ENCODE peak calls at places on chromosomes 7 and 10, in seven cellular contexts. One of them, this sample, is unnamed.
A peak's percentile ranks its signal among the peaks of the same experiment; 100 is the strongest.

GRCh38 chr10:100759331-100759730 is 13.9 kb downstream of the PAX2 start:
- DNase-seq in GM23248: no peak
- DNase-seq in hepatocyte: no peak
- DNase-seq in HCT116: no peak
- DNase-seq in MM.1S: no peak
- DNase-seq in PC-3: no peak
- DNase-seq in OCI-LY7: no peak
- DNase-seq in this sample: peak; percentile 36

GRCh38 chr7:134444198-134444960 is 14.5 kb downstream of the AKR1B1 start:
- DNase-seq in GM23248: no peak
- DNase-seq in hepatocyte: no peak
- DNase-seq in HCT116: no peak
- DNase-seq in MM.1S: no peak
- DNase-seq in PC-3: peak; percentile 74
- DNase-seq in OCI-LY7: no peak
- DNase-seq in this sample: no peak

GRCh38 chr7:7014827-7015610 is 167.3 kb upstream of the C1GALT1 start:
- DNase-seq in GM23248: no peak
- DNase-seq in hepatocyte: no peak
- DNase-seq in HCT116: no peak
- DNase-seq in MM.1S: no peak
- DNase-seq in PC-3: peak; percentile 92
- DNase-seq in OCI-LY7: no peak
- DNase-seq in this sample: peak; percentile 9

GRCh38 chr10:101000602-101000991 is 989 bp downstream of the LZTS2 start:
- DNase-seq in GM23248: peak; percentile 38
- DNase-seq in hepatocyte: no peak
- DNase-seq in HCT116: no peak
- DNase-seq in MM.1S: peak; percentile 1
- DNase-seq in PC-3: no peak
- DNase-seq in OCI-LY7: no peak
- DNase-seq in this sample: no peak

GRCh38 chr10:57222129-57222528 is 861.1 kb upstream of the ZWINT start:
- DNase-seq in GM23248: no peak
- DNase-seq in hepatocyte: no peak
- DNase-seq in HCT116: no peak
- DNase-seq in MM.1S: no peak
- DNase-seq in PC-3: no peak
- DNase-seq in OCI-LY7: no peak
- DNase-seq in this sample: no peak

GRCh38 chr10:71978988-71979691 is 14.9 kb downstream of the CHST3 start:
- DNase-seq in GM23248: no peak
- DNase-seq in hepatocyte: no peak
- DNase-seq in HCT116: no peak
- DNase-seq in MM.1S: no peak
- DNase-seq in PC-3: no peak
- DNase-seq in OCI-LY7: no peak
- DNase-seq in this sample: no peak

GRCh38 chr7:24781106-24781505 is 23.8 kb upstream of the GSDME start:
- DNase-seq in GM23248: no peak
- DNase-seq in hepatocyte: no peak
- DNase-seq in HCT116: no peak
- DNase-seq in MM.1S: no peak
- DNase-seq in PC-3: no peak
- DNase-seq in OCI-LY7: no peak
- DNase-seq in this sample: no peak

GRCh38 chr10:103452714-103453230 is 602 bp upstream of the CALHM2 start:
- DNase-seq in GM23248: peak; percentile 38
- DNase-seq in hepatocyte: no peak
- DNase-seq in HCT116: no peak
- DNase-seq in MM.1S: no peak
- DNase-seq in PC-3: no peak
- DNase-seq in OCI-LY7: no peak
- DNase-seq in this sample: no peak

GRCh38 chr10:93248583-93249227 is 175.0 kb downstream of the CYP26A1 start:
- DNase-seq in GM23248: no peak
- DNase-seq in hepatocyte: no peak
- DNase-seq in HCT116: no peak
- DNase-seq in MM.1S: no peak
- DNase-seq in PC-3: no peak
- DNase-seq in OCI-LY7: no peak
- DNase-seq in this sample: no peak

GRCh38 chr10:31011660-31012022 is 20.0 kb downstream of the ZNF438 start:
- DNase-seq in GM23248: no peak
- DNase-seq in hepatocyte: no peak
- DNase-seq in HCT116: no peak
- DNase-seq in MM.1S: no peak
- DNase-seq in PC-3: no peak
- DNase-seq in OCI-LY7: no peak
- DNase-seq in this sample: no peak

GRCh38 chr10:23016636-23017035 is 78.7 kb upstream of the MSRB2 start:
- DNase-seq in GM23248: no peak
- DNase-seq in hepatocyte: no peak
- DNase-seq in HCT116: no peak
- DNase-seq in MM.1S: no peak
- DNase-seq in PC-3: no peak
- DNase-seq in OCI-LY7: no peak
- DNase-seq in this sample: no peak

GRCh38 chr10:82319046-82319445 is 444.1 kb downstream of the NRG3 start:
- DNase-seq in GM23248: no peak
- DNase-seq in hepatocyte: no peak
- DNase-seq in HCT116: no peak
- DNase-seq in MM.1S: no peak
- DNase-seq in PC-3: no peak
- DNase-seq in OCI-LY7: no peak
- DNase-seq in this sample: peak; percentile 8

GRCh38 chr7:5351508-5352265 is 68.9 kb downstream of the SLC29A4 start:
- DNase-seq in GM23248: no peak
- DNase-seq in hepatocyte: no peak
- DNase-seq in HCT116: no peak
- DNase-seq in MM.1S: no peak
- DNase-seq in PC-3: no peak
- DNase-seq in OCI-LY7: no peak
- DNase-seq in this sample: peak; percentile 32

GRCh38 chr7:134502463-134502862 is 24.9 kb upstream of the AKR1B10 start:
- DNase-seq in GM23248: peak; percentile 87
- DNase-seq in hepatocyte: no peak
- DNase-seq in HCT116: no peak
- DNase-seq in MM.1S: no peak
- DNase-seq in PC-3: peak; percentile 33
- DNase-seq in OCI-LY7: no peak
- DNase-seq in this sample: no peak

GRCh38 chr10:77532068-77532467 is 105.5 kb downstream of the KCNMA1 start:
- DNase-seq in GM23248: peak; percentile 72
- DNase-seq in hepatocyte: no peak
- DNase-seq in HCT116: no peak
- DNase-seq in MM.1S: no peak
- DNase-seq in PC-3: no peak
- DNase-seq in OCI-LY7: no peak
- DNase-seq in this sample: no peak

GRCh38 chr7:127844707-127845331 is 186.4 kb downstream of the LRRC4 start:
- DNase-seq in GM23248: peak; percentile 73
- DNase-seq in hepatocyte: peak; percentile 60
- DNase-seq in HCT116: no peak
- DNase-seq in MM.1S: no peak
- DNase-seq in PC-3: peak; percentile 13
- DNase-seq in OCI-LY7: no peak
- DNase-seq in this sample: no peak

GRCh38 chr10:1532636-1533035 is 204.7 kb downstream of the ADARB2 start:
- DNase-seq in GM23248: no peak
- DNase-seq in hepatocyte: no peak
- DNase-seq in HCT116: no peak
- DNase-seq in MM.1S: no peak
- DNase-seq in PC-3: no peak
- DNase-seq in OCI-LY7: no peak
- DNase-seq in this sample: no peak

GRCh38 chr10:44465430-44466115 is 80.7 kb upstream of the CXCL12 start:
- DNase-seq in GM23248: no peak
- DNase-seq in hepatocyte: no peak
- DNase-seq in HCT116: no peak
- DNase-seq in MM.1S: no peak
- DNase-seq in PC-3: no peak
- DNase-seq in OCI-LY7: no peak
- DNase-seq in this sample: no peak

GRCh38 chr10:43231523-43232078 is 35.3 kb downstream of the RASGEF1A start:
- DNase-seq in GM23248: no peak
- DNase-seq in hepatocyte: no peak
- DNase-seq in HCT116: no peak
- DNase-seq in MM.1S: no peak
- DNase-seq in PC-3: no peak
- DNase-seq in OCI-LY7: peak; percentile 78
- DNase-seq in this sample: no peak

GRCh38 chr7:156662269-156662668 is 21.7 kb downstream of the RNF32 start:
- DNase-seq in GM23248: no peak
- DNase-seq in hepatocyte: peak; percentile 42
- DNase-seq in HCT116: no peak
- DNase-seq in MM.1S: no peak
- DNase-seq in PC-3: no peak
- DNase-seq in OCI-LY7: no peak
- DNase-seq in this sample: no peak

GRCh38 chr7:108294595-108294994 is 161.6 kb downstream of the NRCAM start:
- DNase-seq in GM23248: peak; percentile 9
- DNase-seq in hepatocyte: no peak
- DNase-seq in HCT116: no peak
- DNase-seq in MM.1S: no peak
- DNase-seq in PC-3: no peak
- DNase-seq in OCI-LY7: peak; percentile 78
- DNase-seq in this sample: no peak

GRCh38 chr10:7417103-7417623 is 6.3 kb upstream of the SFMBT2 start:
- DNase-seq in GM23248: peak; percentile 55
- DNase-seq in hepatocyte: peak; percentile 32
- DNase-seq in HCT116: peak; percentile 18
- DNase-seq in MM.1S: peak; percentile 67
- DNase-seq in PC-3: peak; percentile 40
- DNase-seq in OCI-LY7: peak; percentile 61
- DNase-seq in this sample: peak; percentile 20

GRCh38 chr10:24784923-24785322 is 61.2 kb upstream of the ARHGAP21 start:
- DNase-seq in GM23248: no peak
- DNase-seq in hepatocyte: no peak
- DNase-seq in HCT116: no peak
- DNase-seq in MM.1S: no peak
- DNase-seq in PC-3: peak; percentile 1
- DNase-seq in OCI-LY7: no peak
- DNase-seq in this sample: no peak

GRCh38 chr10:13803566-13804554 is 217.1 kb downstream of the PRPF18 start:
- DNase-seq in GM23248: no peak
- DNase-seq in hepatocyte: no peak
- DNase-seq in HCT116: no peak
- DNase-seq in MM.1S: no peak
- DNase-seq in PC-3: peak; percentile 44
- DNase-seq in OCI-LY7: no peak
- DNase-seq in this sample: no peak

GRCh38 chr7:98266840-98267239 is 14.6 kb upstream of the BRI3 start:
- DNase-seq in GM23248: peak; percentile 69
- DNase-seq in hepatocyte: no peak
- DNase-seq in HCT116: no peak
- DNase-seq in MM.1S: no peak
- DNase-seq in PC-3: no peak
- DNase-seq in OCI-LY7: peak; percentile 25
- DNase-seq in this sample: no peak

GRCh38 chr7:111312966-111313365 is 222.0 kb downstream of the LRRN3 start:
- DNase-seq in GM23248: peak; percentile 20
- DNase-seq in hepatocyte: peak; percentile 4
- DNase-seq in HCT116: no peak
- DNase-seq in MM.1S: no peak
- DNase-seq in PC-3: peak; percentile 29
- DNase-seq in OCI-LY7: peak; percentile 1
- DNase-seq in this sample: peak; percentile 9

GRCh38 chr7:1412322-1413261 is 46.7 kb downstream of the MICALL2 start:
- DNase-seq in GM23248: peak; percentile 90
- DNase-seq in hepatocyte: peak; percentile 96
- DNase-seq in HCT116: peak; percentile 77
- DNase-seq in MM.1S: peak; percentile 81
- DNase-seq in PC-3: peak; percentile 93
- DNase-seq in OCI-LY7: peak; percentile 92
- DNase-seq in this sample: peak; percentile 97

GRCh38 chr10:6348091-6348862 is 145.5 kb downstream of the PFKFB3 start:
- DNase-seq in GM23248: peak; percentile 64
- DNase-seq in hepatocyte: no peak
- DNase-seq in HCT116: no peak
- DNase-seq in MM.1S: peak; percentile 93
- DNase-seq in PC-3: no peak
- DNase-seq in OCI-LY7: peak; percentile 98
- DNase-seq in this sample: no peak

GRCh38 chr10:132228616-132229015 is 41.9 kb downstream of the DPYSL4 start:
- DNase-seq in GM23248: no peak
- DNase-seq in hepatocyte: no peak
- DNase-seq in HCT116: no peak
- DNase-seq in MM.1S: no peak
- DNase-seq in PC-3: no peak
- DNase-seq in OCI-LY7: no peak
- DNase-seq in this sample: no peak

GRCh38 chr7:44473295-44473694 is 17.2 kb downstream of the NUDCD3 start:
- DNase-seq in GM23248: peak; percentile 43
- DNase-seq in hepatocyte: peak; percentile 44
- DNase-seq in HCT116: no peak
- DNase-seq in MM.1S: no peak
- DNase-seq in PC-3: peak; percentile 74
- DNase-seq in OCI-LY7: no peak
- DNase-seq in this sample: no peak
- H4K20me1 ChIP-seq in GM23248: no peaks in the 10 kb centered on the region
- H4K20me1 ChIP-seq in hepatocyte: peaks cover 6% of the 10 kb centered on the region
- H4K20me1 ChIP-seq in HCT116: peaks cover 7% of the 10 kb centered on the region
- H4K20me1 ChIP-seq in MM.1S: peaks cover 10% of the 10 kb centered on the region
- H4K20me1 ChIP-seq in PC-3: peaks cover 10% of the 10 kb centered on the region
- H4K20me1 ChIP-seq in OCI-LY7: peaks cover 6% of the 10 kb centered on the region
- H4K20me1 ChIP-seq in this sample: peaks cover 52% of the 10 kb centered on the region

DNA sequence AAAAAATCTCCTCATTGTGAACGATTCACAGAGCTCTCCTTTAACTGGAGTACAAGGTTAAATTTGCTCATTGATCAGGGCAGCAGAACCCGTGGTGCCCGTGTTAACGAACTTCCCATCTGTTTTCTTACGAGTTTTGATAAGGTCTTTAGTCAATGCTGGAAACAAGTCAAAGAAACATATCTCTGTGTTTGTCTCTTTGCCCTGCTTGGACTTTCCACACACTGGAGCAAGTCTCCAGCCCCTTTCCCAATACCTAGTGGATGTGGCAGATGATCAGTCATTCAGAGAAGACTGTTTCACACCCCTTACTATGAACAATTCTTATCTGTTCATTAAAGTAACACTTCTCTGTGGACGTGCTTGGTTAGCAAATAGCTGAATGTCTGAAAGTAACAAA is 121.3 kb downstream of the ARID5B start:
- DNase-seq in GM23248: no peak
- DNase-seq in hepatocyte: no peak
- DNase-seq in HCT116: no peak
- DNase-seq in MM.1S: no peak
- DNase-seq in PC-3: no peak
- DNase-seq in OCI-LY7: no peak
- DNase-seq in this sample: no peak
- H3K4me3 ChIP-seq in GM23248: no peak overlapping the region
- H3K4me3 ChIP-seq in hepatocyte: no peak overlapping the region
- H3K4me3 ChIP-seq in HCT116: no peak overlapping the region
- H3K4me3 ChIP-seq in MM.1S: no peak overlapping the region
- H3K4me3 ChIP-seq in PC-3: no peak overlapping the region
- H3K4me3 ChIP-seq in OCI-LY7: no peak overlapping the region
- H3K4me3 ChIP-seq in this sample: no peak overlapping the region

GRCh38 chr10:133445268-133445732 is 8.4 kb upstream of the SCART1 start:
- DNase-seq in GM23248: no peak
- DNase-seq in hepatocyte: no peak
- DNase-seq in HCT116: no peak
- DNase-seq in MM.1S: no peak
- DNase-seq in PC-3: no peak
- DNase-seq in OCI-LY7: no peak
- DNase-seq in this sample: no peak
- TF ChIP-seq EZH2phosphoT487 in GM23248: no peak
- TF ChIP-seq EZH2phosphoT487 in hepatocyte: no peak
- TF ChIP-seq EZH2phosphoT487 in HCT116: no peak
- TF ChIP-seq EZH2phosphoT487 in MM.1S: no peak
- TF ChIP-seq EZH2phosphoT487 in PC-3: no peak
- TF ChIP-seq EZH2phosphoT487 in OCI-LY7: no peak
- TF ChIP-seq EZH2phosphoT487 in this sample: no peak

GRCh38 chr10:79158402-79159097 is 89.8 kb downstream of the ZMIZ1 start:
- DNase-seq in GM23248: peak; percentile 37
- DNase-seq in hepatocyte: no peak
- DNase-seq in HCT116: no peak
- DNase-seq in MM.1S: no peak
- DNase-seq in PC-3: peak; percentile 54
- DNase-seq in OCI-LY7: no peak
- DNase-seq in this sample: no peak
- H4K20me1 ChIP-seq in GM23248: no peaks in the 10 kb centered on the region
- H4K20me1 ChIP-seq in hepatocyte: peaks cover 84% of the 10 kb centered on the region
- H4K20me1 ChIP-seq in HCT116: no peaks in the 10 kb centered on the region
- H4K20me1 ChIP-seq in MM.1S: no peaks in the 10 kb centered on the region
- H4K20me1 ChIP-seq in PC-3: no peaks in the 10 kb centered on the region
- H4K20me1 ChIP-seq in OCI-LY7: no peaks in the 10 kb centered on the region
- H4K20me1 ChIP-seq in this sample: peaks cover 62% of the 10 kb centered on the region

This sample was measured in neural progenitor cell.